ENCODE peak calls at places on chromosomes 16 and 17, in ten cellular contexts. One of them, this sample, is unnamed.

GRCh38 chr16:53841884-53842283 is 137.9 kb downstream of the FTO start:
- DNase-seq in colonic mucosa: no peak
- DNase-seq in bronchial epithelial cell: no peak
- DNase-seq in uterus: no peak
- DNase-seq in mucosa of descending colon: no peak
- DNase-seq in A549: no peak
- DNase-seq in prostate gland: no peak
- DNase-seq in lower lobe of right lung: no peak
- DNase-seq in MCF 10A: no peak
- DNase-seq in Peyer's patch: no peak
- DNase-seq in this sample: no peak

GRCh38 chr16:50910698-50911025 is 168.8 kb downstream of the CYLD start:
- DNase-seq in A549: no peak
- DNase-seq in Peyer's patch: no peak
- DNase-seq in mucosa of descending colon: no peak
- DNase-seq in bronchial epithelial cell: no peak
- DNase-seq in MCF 10A: no peak
- DNase-seq in prostate gland: no peak
- DNase-seq in colonic mucosa: no peak
- DNase-seq in uterus: no peak
- DNase-seq in lower lobe of right lung: no peak
- DNase-seq in this sample: no peak

GRCh38 chr17:559699-560378 is 154.8 kb downstream of the VPS53 start:
- DNase-seq in prostate gland: no peak
- DNase-seq in A549: peak
- DNase-seq in lower lobe of right lung: no peak
- DNase-seq in Peyer's patch: no peak
- DNase-seq in colonic mucosa: no peak
- DNase-seq in uterus: no peak
- DNase-seq in bronchial epithelial cell: peak
- DNase-seq in mucosa of descending colon: no peak
- DNase-seq in MCF 10A: peak
- DNase-seq in this sample: no peak

GRCh38 chr17:2690165-2691068 is 21.1 kb downstream of the CLUH start:
- DNase-seq in Peyer's patch: peak
- DNase-seq in mucosa of descending colon: no peak
- DNase-seq in colonic mucosa: peak
- DNase-seq in A549: no peak
- DNase-seq in prostate gland: no peak
- DNase-seq in MCF 10A: no peak
- DNase-seq in lower lobe of right lung: peak
- DNase-seq in bronchial epithelial cell: no peak
- DNase-seq in uterus: no peak
- DNase-seq in this sample: no peak

GRCh38 chr16:58127033-58127556 is 2.1 kb downstream of the CFAP20 start:
- DNase-seq in mucosa of descending colon: no peak
- DNase-seq in lower lobe of right lung: no peak
- DNase-seq in colonic mucosa: no peak
- DNase-seq in Peyer's patch: peak
- DNase-seq in uterus: no peak
- DNase-seq in prostate gland: no peak
- DNase-seq in bronchial epithelial cell: peak
- DNase-seq in MCF 10A: peak
- DNase-seq in A549: peak
- DNase-seq in this sample: no peak

GRCh38 chr17:78677303-78678219 is 100.4 kb upstream of the DNAH17 start:
- DNase-seq in prostate gland: no peak
- DNase-seq in A549: peak
- DNase-seq in Peyer's patch: peak
- DNase-seq in uterus: no peak
- DNase-seq in MCF 10A: peak
- DNase-seq in lower lobe of right lung: no peak
- DNase-seq in mucosa of descending colon: no peak
- DNase-seq in bronchial epithelial cell: no peak
- DNase-seq in colonic mucosa: no peak
- DNase-seq in this sample: no peak

GRCh38 chr17:81057079-81057730 is 22.3 kb downstream of the BAIAP2 start:
- DNase-seq in colonic mucosa: peak
- DNase-seq in uterus: peak
- DNase-seq in lower lobe of right lung: peak
- DNase-seq in A549: peak
- DNase-seq in MCF 10A: peak
- DNase-seq in Peyer's patch: peak
- DNase-seq in mucosa of descending colon: peak
- DNase-seq in prostate gland: peak
- DNase-seq in bronchial epithelial cell: peak
- DNase-seq in this sample: no peak

GRCh38 chr16:4936991-4937781 is at the start of gene PPL:
- DNase-seq in MCF 10A: peak
- DNase-seq in colonic mucosa: peak
- DNase-seq in Peyer's patch: peak
- DNase-seq in A549: peak
- DNase-seq in bronchial epithelial cell: peak
- DNase-seq in lower lobe of right lung: peak
- DNase-seq in mucosa of descending colon: peak
- DNase-seq in uterus: peak
- DNase-seq in prostate gland: peak
- DNase-seq in this sample: no peak

GRCh38 chr17:35051183-35051578 is 12.3 kb downstream of the RFFL start:
- DNase-seq in A549: no peak
- DNase-seq in prostate gland: no peak
- DNase-seq in Peyer's patch: no peak
- DNase-seq in lower lobe of right lung: no peak
- DNase-seq in mucosa of descending colon: no peak
- DNase-seq in bronchial epithelial cell: peak
- DNase-seq in colonic mucosa: no peak
- DNase-seq in MCF 10A: no peak
- DNase-seq in uterus: no peak
- DNase-seq in this sample: peak

GRCh38 chr16:77618951-77619350 is 103.4 kb upstream of the NUDT7 start:
- DNase-seq in mucosa of descending colon: no peak
- DNase-seq in lower lobe of right lung: no peak
- DNase-seq in uterus: no peak
- DNase-seq in bronchial epithelial cell: no peak
- DNase-seq in A549: no peak
- DNase-seq in colonic mucosa: no peak
- DNase-seq in prostate gland: no peak
- DNase-seq in Peyer's patch: no peak
- DNase-seq in MCF 10A: no peak
- DNase-seq in this sample: no peak

GRCh38 chr17:57898487-57899311 is 48.9 kb upstream of the MRPS23 start:
- DNase-seq in MCF 10A: no peak
- DNase-seq in bronchial epithelial cell: no peak
- DNase-seq in prostate gland: peak
- DNase-seq in colonic mucosa: no peak
- DNase-seq in uterus: peak
- DNase-seq in lower lobe of right lung: peak
- DNase-seq in mucosa of descending colon: peak
- DNase-seq in A549: no peak
- DNase-seq in Peyer's patch: no peak
- DNase-seq in this sample: no peak

GRCh38 chr16:12025472-12025871 is 48.9 kb downstream of the SNX29 start:
- DNase-seq in MCF 10A: no peak
- DNase-seq in lower lobe of right lung: no peak
- DNase-seq in colonic mucosa: no peak
- DNase-seq in Peyer's patch: no peak
- DNase-seq in mucosa of descending colon: no peak
- DNase-seq in bronchial epithelial cell: no peak
- DNase-seq in A549: no peak
- DNase-seq in prostate gland: no peak
- DNase-seq in uterus: no peak
- DNase-seq in this sample: no peak

GRCh38 chr17:32519769-32520701 is 33.2 kb downstream of the CDK5R1 start:
- DNase-seq in lower lobe of right lung: no peak
- DNase-seq in Peyer's patch: peak
- DNase-seq in prostate gland: no peak
- DNase-seq in A549: no peak
- DNase-seq in uterus: no peak
- DNase-seq in mucosa of descending colon: no peak
- DNase-seq in MCF 10A: no peak
- DNase-seq in colonic mucosa: peak
- DNase-seq in bronchial epithelial cell: peak
- DNase-seq in this sample: no peak

GRCh38 chr17:4317648-4318047 is 48.8 kb downstream of the UBE2G1 start:
- DNase-seq in MCF 10A: no peak
- DNase-seq in Peyer's patch: no peak
- DNase-seq in uterus: no peak
- DNase-seq in mucosa of descending colon: no peak
- DNase-seq in A549: no peak
- DNase-seq in colonic mucosa: no peak
- DNase-seq in prostate gland: no peak
- DNase-seq in lower lobe of right lung: no peak
- DNase-seq in bronchial epithelial cell: no peak
- DNase-seq in this sample: no peak
- TF ChIP-seq CTCF in MCF 10A: no peak
- TF ChIP-seq CTCF in Peyer's patch: no peak
- TF ChIP-seq CTCF in uterus: no peak
- TF ChIP-seq CTCF in mucosa of descending colon: no peak
- TF ChIP-seq CTCF in A549: no peak
- TF ChIP-seq CTCF in colonic mucosa: no peak
- TF ChIP-seq CTCF in prostate gland: no peak
- TF ChIP-seq CTCF in lower lobe of right lung: no peak
- TF ChIP-seq CTCF in bronchial epithelial cell: no peak
- TF ChIP-seq CTCF in this sample: no peak

GRCh38 chr17:19258371-19258770 is 21.2 kb downstream of the EPN2 start:
- DNase-seq in colonic mucosa: no peak
- DNase-seq in prostate gland: no peak
- DNase-seq in uterus: no peak
- DNase-seq in mucosa of descending colon: no peak
- DNase-seq in bronchial epithelial cell: no peak
- DNase-seq in lower lobe of right lung: no peak
- DNase-seq in MCF 10A: no peak
- DNase-seq in A549: no peak
- DNase-seq in Peyer's patch: no peak
- DNase-seq in this sample: no peak

GRCh38 chr17:19262650-19263620 is 25.8 kb downstream of the EPN2 start:
- DNase-seq in Peyer's patch: no peak
- DNase-seq in colonic mucosa: no peak
- DNase-seq in bronchial epithelial cell: peak
- DNase-seq in uterus: no peak
- DNase-seq in MCF 10A: no peak
- DNase-seq in prostate gland: no peak
- DNase-seq in mucosa of descending colon: no peak
- DNase-seq in lower lobe of right lung: peak
- DNase-seq in A549: no peak
- DNase-seq in this sample: no peak

GRCh38 chr17:19263621-19264010 is 26.4 kb downstream of the EPN2 start:
- DNase-seq in lower lobe of right lung: no peak
- DNase-seq in colonic mucosa: no peak
- DNase-seq in A549: no peak
- DNase-seq in uterus: no peak
- DNase-seq in MCF 10A: peak
- DNase-seq in prostate gland: no peak
- DNase-seq in bronchial epithelial cell: peak
- DNase-seq in Peyer's patch: no peak
- DNase-seq in mucosa of descending colon: no peak
- DNase-seq in this sample: no peak

GRCh38 chr17:19264277-19264676 is 27.1 kb downstream of the EPN2 start:
- DNase-seq in uterus: no peak
- DNase-seq in mucosa of descending colon: no peak
- DNase-seq in colonic mucosa: no peak
- DNase-seq in A549: no peak
- DNase-seq in bronchial epithelial cell: no peak
- DNase-seq in Peyer's patch: no peak
- DNase-seq in lower lobe of right lung: no peak
- DNase-seq in prostate gland: no peak
- DNase-seq in MCF 10A: no peak
- DNase-seq in this sample: no peak

GRCh38 chr17:19260958-19261357 is 23.8 kb downstream of the EPN2 start:
- DNase-seq in uterus: no peak
- DNase-seq in mucosa of descending colon: no peak
- DNase-seq in colonic mucosa: no peak
- DNase-seq in bronchial epithelial cell: peak
- DNase-seq in Peyer's patch: no peak
- DNase-seq in prostate gland: no peak
- DNase-seq in MCF 10A: peak
- DNase-seq in lower lobe of right lung: no peak
- DNase-seq in A549: peak
- DNase-seq in this sample: no peak
- TF ChIP-seq CTCF in uterus: no peak
- TF ChIP-seq CTCF in mucosa of descending colon: no peak
- TF ChIP-seq CTCF in colonic mucosa: no peak
- TF ChIP-seq CTCF in bronchial epithelial cell: peak
- TF ChIP-seq CTCF in Peyer's patch: no peak
- TF ChIP-seq CTCF in prostate gland: no peak
- TF ChIP-seq CTCF in MCF 10A: peak
- TF ChIP-seq CTCF in lower lobe of right lung: no peak
- TF ChIP-seq CTCF in A549: no peak
- TF ChIP-seq CTCF in this sample: peak

DNA sequence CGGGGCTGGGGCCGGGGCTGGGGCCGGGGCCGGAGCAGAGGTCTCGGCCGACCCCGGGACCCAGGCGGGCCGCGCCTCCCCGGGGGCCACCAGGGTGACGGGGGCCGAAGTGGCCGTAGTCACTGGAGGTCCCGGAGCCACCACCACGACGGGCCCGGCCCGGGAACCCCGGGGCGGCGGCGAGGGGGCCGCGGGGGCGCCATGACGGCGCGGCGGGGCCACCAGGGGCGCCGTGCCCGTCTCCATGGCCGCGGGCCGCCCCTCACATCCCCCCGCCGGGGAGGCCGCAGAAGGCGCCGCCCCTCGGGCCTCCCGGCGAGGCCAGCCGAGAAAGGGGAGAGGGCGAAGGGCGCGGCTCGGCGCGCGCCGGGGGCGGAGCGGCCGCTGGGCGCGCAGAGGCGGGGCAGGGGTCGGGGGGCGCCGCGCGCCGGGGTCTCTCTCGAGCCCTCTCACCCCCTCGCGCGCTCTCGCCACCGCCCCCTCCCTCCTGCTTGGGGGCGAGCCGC is 303 bp downstream of the TBC1D10B start:
- DNase-seq in Peyer's patch: no peak
- DNase-seq in MCF 10A: no peak
- DNase-seq in prostate gland: no peak
- DNase-seq in lower lobe of right lung: no peak
- DNase-seq in mucosa of descending colon: no peak
- DNase-seq in A549: no peak
- DNase-seq in uterus: no peak
- DNase-seq in colonic mucosa: no peak
- DNase-seq in bronchial epithelial cell: no peak
- DNase-seq in this sample: no peak
- TF ChIP-seq CTCF in Peyer's patch: peak
- TF ChIP-seq CTCF in MCF 10A: no peak
- TF ChIP-seq CTCF in prostate gland: no peak
- TF ChIP-seq CTCF in lower lobe of right lung: no peak
- TF ChIP-seq CTCF in mucosa of descending colon: peak
- TF ChIP-seq CTCF in A549: no peak
- TF ChIP-seq CTCF in uterus: peak
- TF ChIP-seq CTCF in colonic mucosa: no peak
- TF ChIP-seq CTCF in bronchial epithelial cell: no peak
- TF ChIP-seq CTCF in this sample: no peak

DNA sequence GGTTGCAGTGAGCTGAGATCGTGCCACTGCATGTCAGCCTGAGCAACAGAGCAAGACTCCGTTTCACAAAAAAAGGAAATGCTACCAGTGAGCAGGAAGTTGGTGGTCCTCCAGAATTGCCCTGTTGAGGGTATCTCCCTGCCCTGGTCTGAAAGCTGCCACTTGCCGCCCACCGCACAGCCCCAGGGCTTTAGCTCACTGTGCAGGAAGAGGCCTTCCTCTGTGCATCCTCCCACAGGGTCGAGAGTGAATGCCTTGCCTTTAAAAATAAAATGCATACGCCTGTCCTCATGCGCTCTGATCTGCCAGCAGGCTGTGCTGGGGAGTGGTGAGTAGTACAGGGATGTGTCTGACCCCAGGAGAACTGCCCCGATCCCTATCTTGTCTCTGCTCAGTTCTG is 587.5 kb downstream of the MAF start:
- DNase-seq in uterus: no peak
- DNase-seq in MCF 10A: no peak
- DNase-seq in colonic mucosa: no peak
- DNase-seq in lower lobe of right lung: no peak
- DNase-seq in mucosa of descending colon: no peak
- DNase-seq in Peyer's patch: no peak
- DNase-seq in A549: no peak
- DNase-seq in prostate gland: no peak
- DNase-seq in bronchial epithelial cell: no peak
- DNase-seq in this sample: no peak
- TF ChIP-seq CTCF in uterus: no peak
- TF ChIP-seq CTCF in MCF 10A: no peak
- TF ChIP-seq CTCF in colonic mucosa: no peak
- TF ChIP-seq CTCF in lower lobe of right lung: no peak
- TF ChIP-seq CTCF in mucosa of descending colon: no peak
- TF ChIP-seq CTCF in Peyer's patch: no peak
- TF ChIP-seq CTCF in A549: no peak
- TF ChIP-seq CTCF in prostate gland: no peak
- TF ChIP-seq CTCF in bronchial epithelial cell: no peak
- TF ChIP-seq CTCF in this sample: no peak